ENCODE peak calls at places on chromosomes 12 and 14, in six cellular contexts. S is heart right ventricle, Z is HCT116, K is foreskin keratinocyte, N is PC-3, V is right cardiac atrium. L is an unnamed sample.
A peak's percentile ranks its signal among the peaks of the same experiment; 100 is the strongest.

GRCh38 chr12:63150255-63151060 is 543 bp downstream of the AVPR1A start:
- ATAC-seq in N (no peak), V (peak; percentile 65), Z (no peak), K (peak; percentile 52), S (peak; percentile 43), L (no peak)

GRCh38 chr14:59695198-59695597 is 118.6 kb upstream of the CCDC175 start:
- ATAC-seq in Z (no peak), S (no peak), K (no peak), N (peak; percentile 56), V (no peak), L (no peak)

GRCh38 chr12:27606986-27607385 is 83.0 kb downstream of the PPFIBP1 start:
- ATAC-seq in S (no peak), K (no peak), N (no peak), Z (no peak), V (no peak), L (no peak)

GRCh38 chr12:57175428-57176138 is 28.2 kb upstream of the LRP1-AS start:
- ATAC-seq in Z (peak; percentile 90), N (peak; percentile 58), S (peak; percentile 65), K (peak; percentile 89), V (peak; percentile 42), L (peak; percentile 46)

GRCh38 chr12:108399514-108399913 is 60.4 kb upstream of the CMKLR1 start:
- ATAC-seq in S (peak; percentile 90), N (no peak), K (no peak), Z (no peak), V (no peak), L (no peak)

GRCh38 chr14:61444215-61444768 is 122.9 kb downstream of the PRKCH start:
- ATAC-seq in N (no peak), S (no peak), K (no peak), Z (no peak), V (no peak), L (peak; percentile 88)

GRCh38 chr12:27163048-27163715 is 80.8 kb upstream of the C12orf71 start:
- ATAC-seq in N (peak; percentile 62), V (peak; percentile 36), K (peak; percentile 43), Z (peak; percentile 54), S (no peak), L (peak; percentile 62)

GRCh38 chr12:76706099-76706498 is 57.8 kb upstream of the ZDHHC17 start:
- ATAC-seq in N (no peak), K (peak; percentile 60), S (no peak), Z (no peak), V (no peak), L (no peak)

GRCh38 chr14:70827366-70828151 is 18.2 kb upstream of the MAP3K9 start:
- ATAC-seq in N (peak; percentile 85), S (no peak), K (peak; percentile 13), V (no peak), Z (no peak), L (no peak)

GRCh38 chr12:109502332-109502731 is 24.9 kb downstream of the UBE3B start:
- ATAC-seq in K (no peak), S (no peak), N (no peak), Z (no peak), V (no peak), L (no peak)

GRCh38 chr14:75977544-75977943 is 4.3 kb downstream of the TGFB3 start:
- ATAC-seq in Z (no peak), S (no peak), N (no peak), V (no peak), K (no peak), L (no peak)

GRCh38 chr12:26153421-26154154 is 28.8 kb upstream of the BHLHE41 start:
- ATAC-seq in N (peak; percentile 95), S (peak; percentile 68), V (peak; percentile 80), Z (peak; percentile 89), K (peak; percentile 97), L (no peak)

GRCh38 chr14:48129472-48129871 is 454.1 kb upstream of the MDGA2 start:
- ATAC-seq in K (no peak), V (no peak), S (no peak), Z (no peak), N (no peak), L (no peak)

GRCh38 chr12:31759621-31760459 is 31.0 kb upstream of the AMN1 start:
- ATAC-seq in V (no peak), K (no peak), N (no peak), Z (no peak), S (no peak), L (no peak)

GRCh38 chr12:119241049-119241448 is 62.3 kb downstream of the HSPB8 start:
- ATAC-seq in V (no peak), S (no peak), Z (no peak), K (no peak), N (no peak), L (no peak)

GRCh38 chr12:47105914-47106674 is 26.3 kb upstream of the AMIGO2 start:
- ATAC-seq in N (peak; percentile 72), V (no peak), K (no peak), Z (no peak), S (no peak), L (no peak)

GRCh38 chr12:110575326-110575725 is 7.8 kb downstream of the PPTC7 start:
- ATAC-seq in Z (no peak), N (no peak), S (peak; percentile 53), V (peak; percentile 69), K (no peak), L (no peak)

GRCh38 chr12:56007892-56008471 is 10.9 kb downstream of the SUOX start:
- ATAC-seq in S (peak; percentile 21), K (peak; percentile 7), N (peak; percentile 40), Z (peak; percentile 21), V (peak; percentile 25), L (peak; percentile 15)

GRCh38 chr12:15700595-15700994 is 88.6 kb downstream of the EPS8 start:
- ATAC-seq in S (peak; percentile 82), Z (peak; percentile 60), V (peak; percentile 89), N (peak; percentile 78), K (peak; percentile 95), L (peak; percentile 81)

GRCh38 chr12:71980543-71980942 is 41.9 kb downstream of the TPH2 start:
- ATAC-seq in Z (no peak), S (no peak), K (no peak), N (no peak), V (no peak), L (no peak)

GRCh38 chr14:54291491-54292191 is 105.2 kb upstream of the CDKN3 start:
- ATAC-seq in K (no peak), Z (peak; percentile 40), S (peak; percentile 94), N (no peak), V (peak; percentile 85), L (no peak)

GRCh38 chr12:50072198-50072907 is 12.8 kb upstream of the SMARCD1 start:
- ATAC-seq in Z (no peak), V (no peak), N (no peak), S (no peak), K (no peak), L (no peak)

GRCh38 chr12:125657681-125658080 is 592.4 kb downstream of the AACS start:
- ATAC-seq in S (no peak), N (no peak), Z (no peak), V (no peak), K (no peak), L (no peak)

GRCh38 chr12:95412826-95413311 is 61.1 kb upstream of the METAP2 start:
- ATAC-seq in N (peak; percentile 84), V (no peak), S (no peak), K (peak; percentile 65), Z (peak; percentile 44), L (no peak)

GRCh38 chr12:19998968-19999792 is 369.2 kb upstream of the PDE3A start:
- ATAC-seq in K (no peak), Z (no peak), N (no peak), S (peak; percentile 16), V (peak; percentile 59), L (no peak)

GRCh38 chr14:89384636-89385035 is 32.4 kb downstream of the FOXN3 start:
- ATAC-seq in K (no peak), S (no peak), N (no peak), Z (no peak), V (no peak), L (no peak)